ENCODE peak calls at places on chromosomes 2 and 18, in four cellular contexts. K, M, J and X are unnamed samples.

GRCh38 chr2:137178955-137179377 is 413.6 kb downstream of the THSD7B start:
- DNase-seq in M (no peak), K (no peak), J (no peak), X (no peak)

GRCh38 chr2:94871226-94872087 is at the start of gene TEKT4:
- DNase-seq in M (no peak), J (no peak), K (no peak), X (no peak)

GRCh38 chr2:142865924-142866323 is 11.5 kb upstream of the KYNU start:
- DNase-seq in J (peak), M (no peak), K (no peak), X (no peak)

GRCh38 chr2:67322361-67323001 is 74.7 kb upstream of the ETAA1 start:
- DNase-seq in J (no peak), M (peak), K (no peak), X (peak)

GRCh38 chr2:3648652-3649177 is 9.3 kb upstream of the ALLC start:
- DNase-seq in K (no peak), J (no peak), M (no peak), X (no peak)

GRCh38 chr2:24238158-24238557 is 63.3 kb downstream of the FAM228A start:
- DNase-seq in M (no peak), K (no peak), J (no peak), X (no peak)

GRCh38 chr18:46158498-46158897 is 54.3 kb downstream of the HAUS1 start:
- DNase-seq in K (no peak), J (no peak), M (no peak), X (no peak)

GRCh38 chr2:46816151-46816845 is 99.3 kb downstream of the MCFD2 start:
- DNase-seq in K (no peak), M (no peak), J (no peak), X (no peak)

GRCh38 chr2:45921921-45922320 is 270.4 kb downstream of the PRKCE start:
- DNase-seq in J (no peak), M (no peak), K (no peak), X (no peak)

GRCh38 chr2:108623616-108624015 is 89.3 kb downstream of the LIMS1 start:
- DNase-seq in J (no peak), K (no peak), M (no peak), X (no peak)

GRCh38 chr2:51919395-51919794 is 887.5 kb upstream of the NRXN1 start:
- DNase-seq in J (no peak), K (no peak), M (no peak), X (no peak)

GRCh38 chr2:86764661-86765307 is 25.9 kb downstream of the CD8A start:
- DNase-seq in K (no peak), M (no peak), J (peak), X (no peak)

GRCh38 chr2:156779416-156780117 is 343.4 kb downstream of the GPD2 start:
- DNase-seq in K (no peak), M (no peak), J (no peak), X (no peak)

GRCh38 chr2:121205321-121205942 is 79.6 kb downstream of the TFCP2L1 start:
- DNase-seq in M (no peak), K (peak), J (no peak), X (no peak)

GRCh38 chr2:172460780-172461201 is 33.4 kb downstream of the ITGA6 start:
- DNase-seq in K (no peak), J (no peak), M (no peak), X (no peak)

GRCh38 chr2:195017890-195018289 is 639.1 kb upstream of the SLC39A10 start:
- DNase-seq in J (no peak), K (no peak), M (no peak), X (no peak)

GRCh38 chr18:53687002-53687401 is 537.5 kb downstream of the MBD2 start:
- DNase-seq in K (no peak), M (no peak), J (no peak), X (no peak)

GRCh38 chr2:208879666-208880065 is 473.1 kb downstream of the PTH2R start:
- DNase-seq in J (no peak), K (no peak), M (no peak), X (no peak)